ENCODE peak calls at places on chromosome 19, in eight cellular contexts. E is stimulated activated naive CD4-positive, alpha-beta T cell; I is activated CD4-positive, alpha-beta T cell treated with anti-CD3 and anti-CD28 coated beads for 48 hours; N is astrocyte of the cerebellum; K is EL; H is activated CD8-positive, alpha-beta memory T cell treated with anti-CD3 and anti-CD28 coated beads, Interleukin-2, amount 10 ng/mL, durations not matched to agents 7 days and 5 days; S is stimulated activated CD4-positive, alpha-beta T cell treated with anti-CD3 and anti-CD28 coated beads, Interleukin-2, amount 100 ng/mL, for 48 hours; R is right atrium auricular region. C is an unnamed sample.

GRCh38 chr19:38841787-38842438 is 7.9 kb downstream of the HNRNPL start:
- DNase-seq in N (no peak), E (peak), S (no peak), R (no peak), H (peak), I (peak), K (no peak), C (no peak)

GRCh38 chr19:39199025-39199424 is 2.3 kb downstream of the NCCRP1 start:
- DNase-seq in R (no peak), N (no peak), I (no peak), E (no peak), K (peak), H (no peak), S (no peak), C (no peak)

GRCh38 chr19:45179063-45179847 is 671 bp downstream of the BLOC1S3 start:
- DNase-seq in S (no peak), E (no peak), I (peak), H (peak), N (no peak), K (peak), R (no peak), C (peak)

GRCh38 chr19:45716314-45717130 is 14.2 kb downstream of the FBXO46 start:
- DNase-seq in E (no peak), K (no peak), H (no peak), S (no peak), R (no peak), N (no peak), I (peak), C (no peak)

GRCh38 chr19:18832331-18833140 is 777 bp downstream of the UPF1 start:
- DNase-seq in K (peak), R (no peak), H (peak), I (peak), N (no peak), E (no peak), S (no peak), C (peak)

GRCh38 chr19:18975864-18976263 is 34.8 kb upstream of the HOMER3 start:
- DNase-seq in H (no peak), N (no peak), I (no peak), R (no peak), E (no peak), K (no peak), S (no peak), C (no peak)

GRCh38 chr19:11460207-11460606 is 20.6 kb downstream of the ELAVL3 start:
- DNase-seq in S (no peak), K (no peak), E (no peak), N (no peak), H (no peak), I (peak), R (no peak), C (no peak)

GRCh38 chr19:9586764-9587163 is 2.5 kb upstream of the ZNF121 start:
- DNase-seq in S (peak), N (peak), H (peak), R (peak), K (peak), I (peak), E (peak), C (peak)

GRCh38 chr19:29873024-29873800 is 61.4 kb downstream of the CCNE1 start:
- DNase-seq in S (peak), I (peak), N (no peak), R (no peak), K (peak), H (peak), E (peak), C (peak)

GRCh38 chr19:42412223-42412622 is 15.0 kb downstream of the LIPE start:
- DNase-seq in R (no peak), K (peak), E (no peak), I (no peak), H (no peak), N (no peak), S (no peak), C (no peak)

GRCh38 chr19:53947624-53948023 is 15.1 kb upstream of the CACNG8 start:
- DNase-seq in R (no peak), H (no peak), E (no peak), N (no peak), S (no peak), K (peak), I (no peak), C (no peak)

GRCh38 chr19:6150289-6150688 is 14.8 kb downstream of the ACSBG2 start:
- DNase-seq in R (no peak), E (no peak), I (no peak), K (no peak), N (no peak), H (no peak), S (no peak), C (no peak)

GRCh38 chr19:17860993-17861360 is 1.3 kb downstream of the RPL18A start:
- DNase-seq in I (no peak), H (no peak), K (no peak), E (no peak), R (no peak), N (no peak), S (no peak), C (no peak)

GRCh38 chr19:3770136-3771032 is 1.6 kb downstream of the RAX2 start:
- DNase-seq in H (no peak), S (no peak), E (no peak), N (no peak), K (no peak), R (no peak), I (no peak), C (no peak)

GRCh38 chr19:34313188-34313587 is 51.8 kb upstream of the GPI start:
- DNase-seq in S (no peak), R (no peak), N (no peak), I (no peak), H (no peak), K (peak), E (no peak), C (no peak)

GRCh38 chr19:8498295-8498694 is 4.1 kb downstream of the PRAM1 start:
- DNase-seq in K (no peak), S (no peak), H (no peak), E (no peak), R (no peak), I (no peak), N (no peak), C (no peak)

GRCh38 chr19:995051-995827 is 5.0 kb upstream of the GRIN3B start:
- DNase-seq in K (no peak), R (no peak), N (peak), H (no peak), I (no peak), S (no peak), E (no peak), C (no peak)

GRCh38 chr19:35310811-35311465 is 18.0 kb upstream of the CD22 start:
- DNase-seq in S (no peak), H (no peak), I (no peak), E (no peak), R (no peak), K (no peak), N (no peak), C (no peak)

GRCh38 chr19:4977299-4978174 is 8.6 kb downstream of the KDM4B start:
- DNase-seq in H (no peak), E (no peak), K (peak), R (no peak), N (peak), S (no peak), I (no peak), C (no peak)

GRCh38 chr19:29489182-29489951 is 36.4 kb upstream of the VSTM2B start:
- DNase-seq in R (no peak), N (no peak), S (no peak), I (no peak), E (no peak), H (no peak), K (no peak), C (no peak)

GRCh38 chr19:22026687-22027086 is 15.9 kb upstream of the ZNF208 start:
- DNase-seq in N (no peak), S (no peak), I (no peak), K (no peak), R (no peak), E (no peak), H (no peak), C (no peak)

GRCh38 chr19:56105090-56105701 is 15.9 kb downstream of the ZNF787 start:
- DNase-seq in N (peak), K (no peak), R (peak), S (peak), H (no peak), I (peak), E (peak), C (peak)

GRCh38 chr19:49149652-49150105 is 5.5 kb downstream of the HRC start:
- DNase-seq in K (peak), E (no peak), S (no peak), H (no peak), R (peak), I (no peak), N (peak), C (no peak)

GRCh38 chr19:23273022-23273593 is 22.9 kb upstream of the ZNF724 start:
- DNase-seq in S (no peak), I (peak), E (no peak), H (peak), N (no peak), K (no peak), R (peak), C (no peak)

GRCh38 chr19:35107541-35107939 is 8.1 kb upstream of the FXYD3 start:
- DNase-seq in R (peak), N (no peak), I (peak), E (no peak), K (peak), S (no peak), H (no peak), C (no peak)

GRCh38 chr19:11306337-11306736 is 10.4 kb downstream of the TSPAN16 start:
- DNase-seq in N (no peak), K (no peak), I (no peak), H (no peak), S (no peak), E (no peak), R (no peak), C (no peak)

C was measured in activated T-helper 2 cell treated with anti-CD3 and anti-CD28 coated beads, Interferon-gamma antibody, Interleukin-2, Interleukin-4, amounts not matched to agents 10 μg/mL and 5 μg/mL and 100 μg/mL, durations not matched to agents 14 hours and 24 hours and 36 hours.